ENCODE peak calls at places on chromosome 20, in seven cellular contexts. N, T, V, M, L, H and C are unnamed samples.

GRCh38 chr20:48310312-48310711 is 517.5 kb downstream of the PREX1 start:
- DNase-seq in N (no peak), T (no peak), V (no peak), M (no peak), L (no peak), H (no peak), C (no peak)

GRCh38 chr20:32006841-32007786 is 3.1 kb upstream of the CCM2L start:
- DNase-seq in N (no peak), T (no peak), V (no peak), M (no peak), L (no peak), H (no peak), C (no peak)

GRCh38 chr20:2946988-2947961 is 74.0 kb downstream of the PTPRA start:
- DNase-seq in N (no peak), T (no peak), V (peak; percentile 75), M (peak; percentile 47), L (no peak), H (no peak), C (no peak)

GRCh38 chr20:51610761-51611624 is 68.5 kb upstream of the NFATC2 start:
- DNase-seq in N (no peak), T (no peak), V (no peak), M (no peak), L (no peak), H (peak; percentile 26), C (no peak)

GRCh38 chr20:54092021-54092420 is 21.6 kb upstream of the BCAS1 start:
- DNase-seq in N (no peak), T (no peak), V (no peak), M (no peak), L (no peak), H (no peak), C (no peak)

GRCh38 chr20:31716818-31717477 is 5.7 kb downstream of the BCL2L1 start:
- DNase-seq in N (no peak), T (no peak), V (no peak), M (no peak), L (no peak), H (no peak), C (no peak)

GRCh38 chr20:63536997-63537524 is at the start of gene PTK6:
- DNase-seq in N (no peak), T (no peak), V (no peak), M (no peak), L (peak; percentile 77), H (no peak), C (no peak)

GRCh38 chr20:25696384-25697131 is at the start of gene ZNF337:
- DNase-seq in N (peak; percentile 94), T (peak; percentile 97), V (peak; percentile 91), M (peak; percentile 98), L (peak; percentile 94), H (peak; percentile 95), C (peak; percentile 96)

GRCh38 chr20:32004963-32005362 is 5.3 kb upstream of the CCM2L start:
- DNase-seq in N (no peak), T (no peak), V (peak; percentile 36), M (no peak), L (no peak), H (peak; percentile 62), C (no peak)

GRCh38 chr20:38144608-38145093 is 20.4 kb downstream of the TGM2 start:
- DNase-seq in N (no peak), T (no peak), V (no peak), M (no peak), L (no peak), H (no peak), C (no peak)

GRCh38 chr20:49583343-49583668 is 15.4 kb upstream of the PTGIS start:
- DNase-seq in N (no peak), T (no peak), V (no peak), M (no peak), L (no peak), H (no peak), C (no peak)

GRCh38 chr20:37297066-37297736 is 7.7 kb downstream of the MANBAL start:
- DNase-seq in N (no peak), T (no peak), V (peak; percentile 84), M (no peak), L (no peak), H (no peak), C (no peak)

GRCh38 chr20:18314786-18315406 is 26.6 kb downstream of the ZNF133 start:
- DNase-seq in N (no peak), T (no peak), V (peak; percentile 80), M (no peak), L (no peak), H (no peak), C (no peak)

GRCh38 chr20:3887870-3888614 is 1.1 kb upstream of the PANK2 start:
- DNase-seq in N (no peak), T (no peak), V (no peak), M (no peak), L (no peak), H (peak; percentile 19), C (no peak)

GRCh38 chr20:2984956-2985661 is 58.3 kb upstream of the GNRH2 start:
- DNase-seq in N (no peak), T (no peak), V (peak; percentile 80), M (no peak), L (no peak), H (no peak), C (no peak)

GRCh38 chr20:19802492-19803158 is 44.6 kb downstream of the RIN2 start:
- DNase-seq in N (no peak), T (no peak), V (peak; percentile 39), M (peak; percentile 82), L (no peak), H (peak; percentile 58), C (no peak)
- TF ChIP-seq CTCF in N (no peak), T (no peak), V (peak; percentile 14), M (peak; percentile 80), L (no peak), H (peak; percentile 56), C (peak; percentile 14)

GRCh38 chr20:12838261-12838866 is 170.4 kb upstream of the SPTLC3 start:
- DNase-seq in N (no peak), T (no peak), V (no peak), M (no peak), L (no peak), H (peak; percentile 70), C (no peak)
- TF ChIP-seq CTCF in N (no peak), T (no peak), V (no peak), M (peak; percentile 17), L (peak; percentile 15), H (peak; percentile 80), C (no peak)

DNA sequence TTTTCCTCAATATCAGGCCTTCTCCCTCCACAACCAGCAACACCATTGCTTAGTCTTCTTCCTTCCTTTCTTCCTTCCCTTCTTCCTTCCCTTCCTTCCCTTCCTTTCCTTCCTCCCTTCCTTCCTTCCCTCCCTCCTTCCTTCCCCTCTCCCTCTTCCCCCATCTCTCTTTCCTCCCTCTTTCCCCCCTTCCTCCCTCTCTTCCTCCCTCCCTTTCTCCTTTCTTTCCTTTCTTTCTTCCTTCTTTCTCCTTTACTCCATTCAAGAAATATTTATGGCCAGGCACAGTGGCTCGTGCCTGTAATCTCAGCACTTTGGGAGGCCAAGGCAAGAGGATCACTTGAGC is 66.4 kb upstream of the SIRPA start:
- DNase-seq in N (no peak), T (no peak), V (no peak), M (no peak), L (no peak), H (no peak), C (no peak)
- TF ChIP-seq CTCF in N (no peak), T (no peak), V (no peak), M (no peak), L (no peak), H (no peak), C (no peak)

GRCh38 chr20:8735014-8735413 is 333.9 kb upstream of the PLCB4 start:
- DNase-seq in N (no peak), T (no peak), V (no peak), M (no peak), L (no peak), H (no peak), C (no peak)

GRCh38 chr20:8740265-8740664 is 328.6 kb upstream of the PLCB4 start:
- DNase-seq in N (no peak), T (no peak), V (no peak), M (no peak), L (peak; percentile 13), H (no peak), C (no peak)

DNA sequence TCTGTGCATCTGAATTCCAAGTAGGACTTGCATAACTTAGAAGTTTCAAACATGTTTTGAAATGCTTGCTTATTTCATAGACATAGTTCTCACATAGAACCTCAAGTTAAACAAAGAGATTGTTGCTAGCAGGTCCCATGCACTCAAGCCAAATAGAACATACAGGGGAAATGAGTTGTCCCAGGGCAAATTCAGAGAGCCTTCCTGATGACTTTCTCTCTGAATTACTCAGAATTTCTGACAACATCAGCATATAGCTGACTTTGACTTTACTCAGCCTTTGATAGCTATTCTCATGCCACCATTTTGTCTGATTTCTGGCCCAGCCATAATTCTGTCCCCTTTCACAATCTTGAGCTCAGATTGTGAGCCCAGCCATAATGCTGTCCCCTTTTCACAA is 333.2 kb upstream of the PLCB4 start:
- DNase-seq in N (no peak), T (no peak), V (peak; percentile 30), M (no peak), L (no peak), H (no peak), C (no peak)
- TF ChIP-seq CTCF in N (no peak), T (no peak), V (no peak), M (no peak), L (no peak), H (no peak), C (no peak)

GRCh38 chr20:8389381-8390368 is 257.6 kb downstream of the PLCB1 start:
- DNase-seq in N (no peak), T (no peak), V (peak; percentile 59), M (no peak), L (no peak), H (peak; percentile 69), C (no peak)
- TF ChIP-seq CTCF in N (peak; percentile 74), T (peak; percentile 57), V (peak; percentile 51), M (peak; percentile 56), L (peak; percentile 26), H (peak; percentile 36), C (peak; percentile 70)

GRCh38 chr20:61205769-61206168 is 46.3 kb upstream of the CDH4 start:
- DNase-seq in N (no peak), T (no peak), V (no peak), M (no peak), L (no peak), H (no peak), C (no peak)
- TF ChIP-seq CTCF in N (no peak), T (no peak), V (no peak), M (no peak), L (no peak), H (no peak), C (no peak)

GRCh38 chr20:13839421-13840092 is 54.7 kb downstream of the NDUFAF5 start:
- DNase-seq in N (no peak), T (no peak), V (peak; percentile 41), M (no peak), L (no peak), H (no peak), C (no peak)
- TF ChIP-seq CTCF in N (no peak), T (no peak), V (no peak), M (no peak), L (no peak), H (no peak), C (no peak)

GRCh38 chr20:35599776-35600120 is 15.9 kb upstream of the SPAG4 start:
- DNase-seq in N (no peak), T (no peak), V (no peak), M (no peak), L (no peak), H (no peak), C (no peak)
- TF ChIP-seq CTCF in N (no peak), T (no peak), V (no peak), M (no peak), L (no peak), H (no peak), C (no peak)

GRCh38 chr20:43442310-43442880 is 15.3 kb upstream of the SRSF6 start:
- DNase-seq in N (no peak), T (no peak), V (peak; percentile 27), M (peak; percentile 62), L (no peak), H (peak; percentile 20), C (no peak)
- TF ChIP-seq CTCF in N (no peak), T (peak; percentile 11), V (peak; percentile 24), M (peak; percentile 28), L (no peak), H (no peak), C (peak; percentile 22)